ENCODE peak calls at places on chromosomes 5 and 9, in five cellular contexts. L, G, M, N and S are unnamed samples.

GRCh38 chr9:122991370-122991830 is 42.1 kb upstream of the GPR21 start:
- DNase-seq in L (no peak), G (peak; percentile 94), M (peak; percentile 93), N (peak; percentile 52), S (peak; percentile 83)

GRCh38 chr9:95457769-95458168 is 59.0 kb downstream of the PTCH1 start:
- DNase-seq in L (no peak), G (no peak), M (no peak), N (no peak), S (no peak)

GRCh38 chr5:64384761-64385160 is 121.1 kb upstream of the RGS7BP start:
- DNase-seq in L (peak; percentile 60), G (peak; percentile 43), M (peak; percentile 19), N (no peak), S (peak; percentile 6)

GRCh38 chr9:124721109-124721850 is 49.8 kb downstream of the NR6A1 start:
- DNase-seq in L (peak; percentile 66), G (peak; percentile 21), M (peak; percentile 69), N (no peak), S (peak; percentile 64)

GRCh38 chr5:115825948-115826347 is 9.5 kb upstream of the CDO1 start:
- DNase-seq in L (no peak), G (no peak), M (no peak), N (no peak), S (no peak)

GRCh38 chr9:128903871-128904371 is 16.9 kb upstream of the PHYHD1 start:
- DNase-seq in L (no peak), G (peak; percentile 46), M (no peak), N (no peak), S (no peak)

GRCh38 chr5:141001854-141002666 is 35.8 kb downstream of the PCDHAC2 start:
- DNase-seq in L (peak; percentile 89), G (no peak), M (peak; percentile 1), N (no peak), S (peak; percentile 98)

GRCh38 chr5:115423051-115423450 is 121.5 kb downstream of the FEM1C start:
- DNase-seq in L (no peak), G (peak; percentile 80), M (no peak), N (no peak), S (no peak)

GRCh38 chr5:156402387-156402921 is 75.5 kb downstream of the SGCD start:
- DNase-seq in L (peak; percentile 56), G (no peak), M (peak; percentile 70), N (peak; percentile 60), S (no peak)

GRCh38 chr9:27053369-27054057 is 48.0 kb upstream of the LRRC19 start:
- DNase-seq in L (no peak), G (peak; percentile 24), M (peak; percentile 26), N (no peak), S (no peak)

GRCh38 chr5:83564069-83564749 is 92.7 kb downstream of the VCAN start:
- DNase-seq in L (no peak), G (peak; percentile 70), M (peak; percentile 81), N (no peak), S (peak; percentile 52)

GRCh38 chr9:81893929-81894328 is 34.3 kb upstream of the SPATA31D4 start:
- DNase-seq in L (no peak), G (no peak), M (peak; percentile 27), N (no peak), S (no peak)

GRCh38 chr9:129330711-129331279 is 152.7 kb upstream of the IER5L start:
- DNase-seq in L (peak; percentile 63), G (peak; percentile 59), M (no peak), N (no peak), S (peak; percentile 58)

GRCh38 chr9:127707766-127708165 is 978 bp downstream of the CFAP157 start:
- DNase-seq in L (peak; percentile 62), G (no peak), M (no peak), N (peak; percentile 73), S (no peak)

GRCh38 chr9:131278421-131279111 is 2.3 kb upstream of the FAM78A start:
- DNase-seq in L (no peak), G (no peak), M (no peak), N (peak; percentile 58), S (no peak)

GRCh38 chr5:71475788-71476384 is 20.4 kb downstream of the BDP1 start:
- DNase-seq in L (no peak), G (peak; percentile 47), M (peak; percentile 36), N (no peak), S (peak; percentile 49)

GRCh38 chr9:32928145-32928763 is 73.2 kb downstream of the APTX start:
- DNase-seq in L (no peak), G (peak; percentile 44), M (no peak), N (no peak), S (peak; percentile 23)

GRCh38 chr5:104412649-104413240 is 850.2 kb upstream of the NUDT12 start:
- DNase-seq in L (peak; percentile 83), G (peak; percentile 23), M (peak; percentile 50), N (no peak), S (peak; percentile 75)

GRCh38 chr9:15480028-15480427 is 30.7 kb downstream of the PSIP1 start:
- DNase-seq in L (no peak), G (no peak), M (no peak), N (no peak), S (no peak)

GRCh38 chr9:77582572-77583365 is 65.4 kb downstream of the GNA14 start:
- DNase-seq in L (no peak), G (no peak), M (no peak), N (no peak), S (no peak)

GRCh38 chr9:97840521-97840920 is 12.5 kb upstream of the FOXE1 start:
- DNase-seq in L (no peak), G (peak; percentile 30), M (no peak), N (no peak), S (no peak)

GRCh38 chr9:76472925-76473324 is 13.9 kb downstream of the GCNT1 start:
- DNase-seq in L (no peak), G (no peak), M (no peak), N (no peak), S (no peak)

GRCh38 chr5:39015743-39016586 is 58.2 kb downstream of the RICTOR start:
- DNase-seq in L (no peak), G (peak; percentile 87), M (peak; percentile 66), N (no peak), S (no peak)

GRCh38 chr9:96344458-96345180 is 38.9 kb downstream of the SLC35D2 start:
- DNase-seq in L (peak; percentile 85), G (peak; percentile 96), M (peak; percentile 82), N (no peak), S (peak; percentile 77)

GRCh38 chr9:69476797-69477196 is 151.8 kb downstream of the ENTREP1 start:
- DNase-seq in L (peak; percentile 73), G (no peak), M (no peak), N (no peak), S (no peak)

GRCh38 chr9:110015759-110016158 is 192.2 kb downstream of the C9orf152 start:
- DNase-seq in L (no peak), G (peak; percentile 96), M (peak; percentile 15), N (no peak), S (no peak)

GRCh38 chr5:150065346-150065745 is 21.0 kb downstream of the CSF1R start:
- DNase-seq in L (peak; percentile 61), G (peak; percentile 79), M (peak; percentile 30), N (no peak), S (no peak)

GRCh38 chr5:109911731-109912130 is 222.0 kb downstream of the MAN2A1 start:
- DNase-seq in L (no peak), G (peak; percentile 28), M (peak; percentile 93), N (no peak), S (peak; percentile 40)

GRCh38 chr9:123637596-123637939 is 281.6 kb downstream of the CRB2 start:
- DNase-seq in L (no peak), G (peak; percentile 8), M (no peak), N (no peak), S (no peak)

DNA sequence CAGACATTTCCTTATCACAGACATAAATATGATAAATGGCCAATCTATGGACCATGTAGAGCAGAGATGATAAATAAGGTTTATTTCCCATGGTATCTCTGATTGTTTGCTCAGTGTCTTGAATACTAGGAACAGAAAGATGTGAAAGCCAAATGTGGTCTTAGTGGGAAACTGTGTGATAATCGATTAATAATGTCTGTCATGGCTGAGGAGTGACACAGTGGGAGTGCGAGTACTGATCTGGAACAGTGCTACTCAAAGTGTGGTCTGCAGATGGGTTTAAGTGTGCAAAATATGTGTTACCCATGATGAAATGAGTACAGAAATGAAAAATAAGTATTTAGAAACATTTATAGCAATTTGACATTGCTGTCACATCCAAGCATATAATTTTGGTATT is 92.5 kb downstream of the PTTG1 start:
- DNase-seq in L (peak; percentile 1), G (no peak), M (no peak), N (no peak), S (no peak)
- H3K4me3 ChIP-seq in L (no peak overlapping the region), G (no peak overlapping the region), M (no peak overlapping the region), N (no peak overlapping the region), S (no peak overlapping the region)

DNA sequence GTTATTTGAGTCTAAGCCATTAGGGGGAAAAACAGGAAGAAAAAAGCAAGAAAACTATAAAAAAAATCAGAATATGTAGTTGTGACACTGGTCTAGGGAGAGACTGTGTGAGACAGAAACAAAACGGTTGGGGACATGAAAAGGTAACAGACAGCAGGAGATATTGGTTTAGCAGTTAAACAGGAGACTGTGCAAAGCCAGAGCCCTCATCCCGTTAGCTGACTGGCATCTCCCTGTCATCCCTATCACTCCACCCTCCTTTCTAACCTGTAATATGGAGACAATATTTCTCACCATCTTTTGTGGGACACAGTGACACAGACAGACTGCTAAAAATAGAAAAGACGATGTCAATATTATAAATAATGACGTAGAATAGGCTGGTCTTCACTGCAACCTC is 190.4 kb downstream of the MAT2B start:
- DNase-seq in L (no peak), G (no peak), M (no peak), N (no peak), S (no peak)
- H3K4me3 ChIP-seq in L (no peak overlapping the region), G (no peak overlapping the region), M (no peak overlapping the region), N (no peak overlapping the region), S (no peak overlapping the region)

DNA sequence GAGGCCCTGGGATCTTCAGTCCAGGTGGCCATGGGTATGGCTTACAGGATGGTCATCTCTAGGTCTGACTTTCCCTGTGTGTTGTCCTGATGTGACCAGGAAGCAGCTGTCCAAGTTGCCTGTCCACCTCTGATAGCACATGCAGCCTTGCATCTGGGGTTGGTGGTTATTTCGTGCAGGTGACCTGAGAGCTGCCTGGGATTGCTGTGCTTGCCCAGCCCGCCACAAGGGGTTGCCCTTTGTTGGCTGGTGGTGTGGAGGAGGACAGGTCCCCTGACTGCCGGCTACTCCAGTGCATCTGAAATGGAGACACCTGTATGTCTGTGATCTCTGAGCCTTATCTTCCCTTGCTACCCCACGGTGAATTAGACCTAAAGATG is 212.6 kb downstream of the ARHGAP26 start:
- DNase-seq in L (peak; percentile 84), G (no peak), M (no peak), N (no peak), S (no peak)
- H3K4me3 ChIP-seq in L (no peak overlapping the region), G (no peak overlapping the region), M (no peak overlapping the region), N (no peak overlapping the region), S (no peak overlapping the region)

GRCh38 chr9:933356-933755 is 43.1 kb upstream of the DMRT3 start:
- DNase-seq in L (no peak), G (no peak), M (no peak), N (no peak), S (no peak)

GRCh38 chr9:929719-930118 is 46.7 kb upstream of the DMRT3 start:
- DNase-seq in L (no peak), G (no peak), M (no peak), N (no peak), S (no peak)

GRCh38 chr9:935348-935965 is 41.0 kb upstream of the DMRT3 start:
- DNase-seq in L (no peak), G (no peak), M (peak; percentile 58), N (no peak), S (no peak)
- H3K4me3 ChIP-seq in L (no peak overlapping the region), G (no peak overlapping the region), M (peak overlapping the region; percentile 76), N (no peak overlapping the region), S (no peak overlapping the region)